ENCODE peak calls at places on chromosomes 11 and 22, in seven cellular contexts. V, U, B, J, R, L and E are unnamed samples.

GRCh38 chr22:24954114-24954463 is 1.6 kb downstream of the KIAA1671 start:
- DNase-seq in V (no peak), U (no peak), B (no peak), J (no peak), R (no peak), L (no peak), E (no peak)

GRCh38 chr11:113683481-113684046 is 22.5 kb downstream of the TMPRSS5 start:
- DNase-seq in V (no peak), U (no peak), B (no peak), J (no peak), R (no peak), L (no peak), E (no peak)

GRCh38 chr11:45285931-45286632 is at the start of gene SYT13:
- DNase-seq in V (no peak), U (no peak), B (no peak), J (no peak), R (peak), L (no peak), E (no peak)

GRCh38 chr22:38271927-38272372 is 860 bp downstream of the TMEM184B start:
- DNase-seq in V (no peak), U (no peak), B (no peak), J (no peak), R (no peak), L (peak), E (no peak)

GRCh38 chr11:65849366-65849765 is 8.6 kb downstream of the CFL1 start:
- DNase-seq in V (no peak), U (no peak), B (no peak), J (no peak), R (no peak), L (no peak), E (no peak)

GRCh38 chr11:76622481-76623094 is 48.0 kb downstream of the LRRC32 start:
- DNase-seq in V (no peak), U (no peak), B (no peak), J (no peak), R (no peak), L (no peak), E (no peak)

GRCh38 chr11:126929186-126930085 is 71.1 kb downstream of the KIRREL3 start:
- DNase-seq in V (no peak), U (no peak), B (no peak), J (peak), R (no peak), L (no peak), E (no peak)

GRCh38 chr22:42596863-42597530 is 17.7 kb downstream of the POLDIP3 start:
- DNase-seq in V (no peak), U (no peak), B (no peak), J (no peak), R (no peak), L (no peak), E (no peak)

GRCh38 chr22:31818481-31819392 is 64.9 kb downstream of the DEPDC5 start:
- DNase-seq in V (no peak), U (no peak), B (no peak), J (peak), R (no peak), L (peak), E (no peak)

GRCh38 chr11:45450189-45450588 is 164.0 kb upstream of the SYT13 start:
- DNase-seq in V (no peak), U (no peak), B (no peak), J (peak), R (no peak), L (no peak), E (no peak)

GRCh38 chr11:113587318-113587739 is 112.1 kb upstream of the DRD2 start:
- DNase-seq in V (no peak), U (no peak), B (no peak), J (peak), R (no peak), L (peak), E (no peak)

GRCh38 chr22:42300286-42301071 is 30.0 kb upstream of the TCF20 start:
- DNase-seq in V (no peak), U (peak), B (no peak), J (no peak), R (no peak), L (peak), E (no peak)

GRCh38 chr11:86958259-86958658 is 3.1 kb upstream of the FZD4 start:
- DNase-seq in V (no peak), U (no peak), B (no peak), J (no peak), R (no peak), L (no peak), E (no peak)

GRCh38 chr22:36201630-36202312 is at the start of gene APOL4:
- DNase-seq in V (no peak), U (no peak), B (no peak), J (peak), R (peak), L (no peak), E (peak)

GRCh38 chr22:27220349-27220748 is 563.0 kb downstream of the MIAT start:
- DNase-seq in V (peak), U (no peak), B (no peak), J (peak), R (no peak), L (no peak), E (no peak)

GRCh38 chr22:30733081-30733680 is 38.5 kb downstream of the OSBP2 start:
- DNase-seq in V (peak), U (no peak), B (no peak), J (peak), R (no peak), L (no peak), E (no peak)

GRCh38 chr11:47552581-47553416 is at the start of gene CELF1:
- DNase-seq in V (peak), U (peak), B (peak), J (peak), R (peak), L (peak), E (peak)

GRCh38 chr11:66333220-66333877 is 2.9 kb downstream of the RIN1 start:
- DNase-seq in V (no peak), U (no peak), B (no peak), J (no peak), R (no peak), L (no peak), E (no peak)

GRCh38 chr22:39545310-39546063 is 12.9 kb upstream of the RPS19BP1 start:
- DNase-seq in V (no peak), U (no peak), B (peak), J (peak), R (no peak), L (peak), E (no peak)

GRCh38 chr22:41899110-41899509 is 15.8 kb downstream of the SHISA8 start:
- DNase-seq in V (no peak), U (no peak), B (no peak), J (no peak), R (no peak), L (no peak), E (no peak)

GRCh38 chr11:46367244-46367915 is 14.1 kb upstream of the MDK start:
- DNase-seq in V (no peak), U (peak), B (peak), J (peak), R (peak), L (peak), E (no peak)

GRCh38 chr11:16357776-16358175 is 1.4 kb upstream of the SOX6 start:
- DNase-seq in V (no peak), U (no peak), B (no peak), J (no peak), R (no peak), L (no peak), E (no peak)